ENCODE peak calls at places on chromosomes 13 and 19, in six cellular contexts. H is NCI-H1048; N is effector CD4-positive, alpha-beta T cell; Q is activated CD4-positive, alpha-beta T cell treated with anti-CD3 and anti-CD28 coated beads for 48 hours; M is stimulated activated CD4-positive, alpha-beta T cell treated with anti-CD3 and anti-CD28 coated beads, Interleukin-4, amount 100 ng/mL, for 48 hours; Y is fibroblast of pulmonary artery. T is an unnamed sample.

GRCh38 chr19:38929929-38930775 is at the start of gene SARS2:
- DNase-seq in H (peak; percentile 78), N (peak; percentile 88), Q (peak; percentile 93), M (peak; percentile 83), Y (peak; percentile 96), T (peak; percentile 92)

GRCh38 chr13:80237646-80238045 is 103.3 kb downstream of the SPRY2 start:
- DNase-seq in H (no peak), N (no peak), Q (no peak), M (no peak), Y (peak; percentile 33), T (peak; percentile 62)

GRCh38 chr19:2648528-2648937 is 54.0 kb downstream of the GNG7 start:
- DNase-seq in H (peak; percentile 34), N (peak; percentile 64), Q (peak; percentile 83), M (peak; percentile 69), Y (peak; percentile 85), T (peak; percentile 74)

GRCh38 chr19:42468273-42468796 is 25.6 kb upstream of the CXCL17 start:
- DNase-seq in H (no peak), N (no peak), Q (no peak), M (no peak), Y (peak; percentile 67), T (peak; percentile 62)

GRCh38 chr13:92103673-92104296 is 705.4 kb downstream of the GPC5 start:
- DNase-seq in H (no peak), N (no peak), Q (no peak), M (no peak), Y (peak; percentile 33), T (peak; percentile 9)

GRCh38 chr13:100660761-100661160 is 13.8 kb downstream of the TMTC4 start:
- DNase-seq in H (no peak), N (no peak), Q (no peak), M (no peak), Y (no peak), T (no peak)

GRCh38 chr13:18952225-18953016 is 229.2 kb downstream of the TUBA3C start:
- DNase-seq in H (no peak), N (no peak), Q (no peak), M (no peak), Y (no peak), T (no peak)

GRCh38 chr19:12841094-12841493 is 2.8 kb downstream of the MAST1 start:
- DNase-seq in H (no peak), N (no peak), Q (peak; percentile 48), M (no peak), Y (peak; percentile 49), T (peak; percentile 20)

GRCh38 chr19:2428027-2428690 is 773 bp upstream of the TIMM13 start:
- DNase-seq in H (no peak), N (no peak), Q (no peak), M (no peak), Y (no peak), T (peak; percentile 8)

GRCh38 chr19:8392017-8392591 is 1.9 kb downstream of the RAB11B start:
- DNase-seq in H (no peak), N (no peak), Q (no peak), M (no peak), Y (no peak), T (no peak)